ENCODE peak calls at places on chromosomes 4 and X, in six cellular contexts. A is cardiac muscle cell, J is fibroblast of lung, S is stomach, Z is ascending aorta, D is kidney. Y is an unnamed sample. For H3K4me1, the result is how much of the 10 kb centered on the place peaks cover.

GRCh38 chrX:54934890-54935289 is 14.3 kb downstream of the TRO start:
- DNase-seq in A (no peak), J (no peak), S (no peak), Z (no peak), D (no peak), Y (no peak)

GRCh38 chrX:136780738-136781137 is at the start of gene ARHGEF6:
- DNase-seq in A (no peak), J (peak), S (no peak), Z (no peak), D (no peak), Y (no peak)

GRCh38 chr4:150268444-150268843 is 190.2 kb downstream of the DCLK2 start:
- DNase-seq in A (no peak), J (peak), S (no peak), Z (no peak), D (no peak), Y (no peak)

GRCh38 chr4:13706130-13706529 is 78.6 kb upstream of the BOD1L1 start:
- DNase-seq in A (no peak), J (no peak), S (no peak), Z (no peak), D (no peak), Y (no peak)

GRCh38 chr4:105520819-105521790 is 31.3 kb upstream of the ARHGEF38 start:
- DNase-seq in A (peak), J (peak), S (peak), Z (no peak), D (no peak), Y (no peak)

GRCh38 chr4:146165840-146166239 is 9.7 kb upstream of the LSM6 start:
- DNase-seq in A (peak), J (peak), S (no peak), Z (no peak), D (no peak), Y (no peak)

GRCh38 chr4:177809786-177810185 is 367.5 kb upstream of the AGA start:
- DNase-seq in A (no peak), J (no peak), S (no peak), Z (no peak), D (no peak), Y (no peak)

GRCh38 chr4:158667651-158668198 is 4.0 kb downstream of the C4orf46 start:
- DNase-seq in A (peak), J (peak), S (no peak), Z (no peak), D (no peak), Y (no peak)

GRCh38 chr4:3226467-3226866 is 22.5 kb upstream of the MSANTD1 start:
- DNase-seq in A (no peak), J (no peak), S (peak), Z (no peak), D (peak), Y (no peak)

DNA sequence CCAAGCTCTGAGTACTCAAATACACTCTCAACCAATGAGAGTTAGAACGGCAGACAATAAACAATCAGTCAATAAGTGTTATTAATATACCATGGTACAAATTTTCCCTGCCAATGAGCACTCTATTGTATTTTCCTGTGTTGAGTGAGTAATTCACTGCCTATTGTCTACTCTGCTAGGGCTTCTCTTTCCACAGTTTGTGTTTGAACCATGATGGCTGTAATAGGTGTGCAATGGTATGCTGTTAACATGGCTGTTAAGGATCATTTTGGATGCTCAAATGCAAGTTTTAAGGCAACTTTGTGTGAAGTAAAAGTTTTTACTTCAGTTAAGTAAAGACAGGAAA is 41.2 kb downstream of the RPS6KA3 start:
- DNase-seq in A (no peak), J (no peak), S (no peak), Z (no peak), D (no peak), Y (no peak)
- H3K27ac ChIP-seq in A (no peak), J (no peak), S (no peak), Z (no peak), D (no peak), Y (no peak)

GRCh38 chr4:168550071-168550766 is 53.4 kb downstream of the PALLD start:
- DNase-seq in A (no peak), J (no peak), S (no peak), Z (no peak), D (no peak), Y (no peak)
- H3K4me1 ChIP-seq in A (under half), J (under half), S (under half), Z (under half), D (under half), Y (under half)

GRCh38 chrX:53082773-53083616 is 828 bp downstream of the TSPYL2 start:
- DNase-seq in A (no peak), J (no peak), S (no peak), Z (peak), D (no peak), Y (no peak)

GRCh38 chrX:53081925-53082772 is at the start of gene TSPYL2:
- DNase-seq in A (peak), J (peak), S (peak), Z (peak), D (peak), Y (peak)

GRCh38 chrX:53085661-53086229 is 3.6 kb downstream of the TSPYL2 start:
- DNase-seq in A (no peak), J (no peak), S (no peak), Z (peak), D (no peak), Y (no peak)

GRCh38 chrX:53084863-53085262 is 2.7 kb downstream of the TSPYL2 start:
- DNase-seq in A (no peak), J (no peak), S (no peak), Z (peak), D (no peak), Y (no peak)

GRCh38 chrX:53084043-53084570 is 1.9 kb downstream of the TSPYL2 start:
- DNase-seq in A (peak), J (no peak), S (no peak), Z (peak), D (no peak), Y (no peak)
- H3K27ac ChIP-seq in A (no peak), J (no peak), S (peak), Z (peak), D (no peak), Y (no peak)

GRCh38 chr4:81425087-81425486 is 46.6 kb downstream of the RASGEF1B start:
- DNase-seq in A (no peak), J (no peak), S (no peak), Z (no peak), D (no peak), Y (no peak)

GRCh38 chr4:81422591-81422990 is 49.1 kb downstream of the RASGEF1B start:
- DNase-seq in A (no peak), J (no peak), S (no peak), Z (no peak), D (no peak), Y (no peak)

GRCh38 chr4:81418572-81418971 is 53.1 kb downstream of the RASGEF1B start:
- DNase-seq in A (no peak), J (no peak), S (no peak), Z (no peak), D (no peak), Y (no peak)

GRCh38 chr4:81424336-81424735 is 47.4 kb downstream of the RASGEF1B start:
- DNase-seq in A (no peak), J (no peak), S (no peak), Z (no peak), D (no peak), Y (no peak)

GRCh38 chr4:81421346-81422218 is 50.1 kb downstream of the RASGEF1B start:
- DNase-seq in A (peak), J (peak), S (peak), Z (no peak), D (no peak), Y (no peak)
- H3K4me1 ChIP-seq in A (under half), J (under half), S (under half), Z (under half), D (under half), Y (under half)

GRCh38 chr4:48575964-48576363 is 85.9 kb downstream of the ZAR1 start:
- DNase-seq in A (peak), J (peak), S (no peak), Z (no peak), D (no peak), Y (no peak)

GRCh38 chr4:48570646-48571220 is 80.7 kb downstream of the ZAR1 start:
- DNase-seq in A (peak), J (peak), S (no peak), Z (no peak), D (no peak), Y (no peak)

GRCh38 chr4:48565362-48566083 is 75.5 kb downstream of the ZAR1 start:
- DNase-seq in A (no peak), J (no peak), S (no peak), Z (no peak), D (no peak), Y (no peak)

GRCh38 chr4:48571471-48571870 is 81.4 kb downstream of the ZAR1 start:
- DNase-seq in A (no peak), J (no peak), S (no peak), Z (no peak), D (no peak), Y (no peak)
- H3K27ac ChIP-seq in A (no peak), J (no peak), S (no peak), Z (no peak), D (no peak), Y (no peak)

GRCh38 chr4:8222609-8223391 is 23.7 kb downstream of the SH3TC1 start:
- DNase-seq in A (no peak), J (no peak), S (no peak), Z (no peak), D (peak), Y (no peak)

GRCh38 chr4:8219236-8219635 is 20.1 kb downstream of the SH3TC1 start:
- DNase-seq in A (no peak), J (no peak), S (no peak), Z (no peak), D (peak), Y (peak)

GRCh38 chr4:8220661-8221446 is 21.8 kb downstream of the SH3TC1 start:
- DNase-seq in A (no peak), J (peak), S (no peak), Z (no peak), D (peak), Y (peak)

GRCh38 chr4:8221476-8221875 is 22.4 kb downstream of the SH3TC1 start:
- DNase-seq in A (peak), J (peak), S (no peak), Z (no peak), D (no peak), Y (no peak)

DNA sequence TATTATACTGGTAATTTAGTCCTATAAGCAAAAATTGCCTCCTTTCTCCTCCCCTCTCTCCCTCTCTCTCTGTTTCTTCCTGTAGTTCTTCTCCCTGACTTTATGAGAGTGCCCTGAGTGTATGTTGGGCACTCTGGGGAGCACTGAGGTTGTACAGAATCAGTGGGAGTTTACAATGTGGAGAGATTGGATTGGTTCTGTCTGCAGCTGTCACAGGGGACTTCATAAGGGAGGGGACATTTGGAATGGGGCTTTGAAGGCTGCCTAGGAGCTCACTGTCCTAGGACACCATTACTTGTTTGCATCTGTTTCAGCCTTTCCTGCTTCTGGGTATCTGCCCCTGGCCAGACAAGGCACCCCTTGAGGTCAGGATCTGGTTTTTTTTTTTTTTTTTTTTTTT is 22.9 kb downstream of the SH3TC1 start:
- DNase-seq in A (no peak), J (no peak), S (no peak), Z (no peak), D (peak), Y (no peak)
- H3K4me1 ChIP-seq in A (under half), J (under half), S (under half), Z (under half), D (under half), Y (under half)

Y was measured in pancreas.